ENCODE peak calls at places on chromosomes 1 and 21, in seven cellular contexts. J is fibroblast of villous mesenchyme, H is foreskin fibroblast, B is progenitor cell of endocrine pancreas, U is SK-N-SH, T is transverse colon, G is AG04450. P is an unnamed sample.

GRCh38 chr1:100927276-100927675 is 31.4 kb downstream of the SLC30A7 start:
- DNase-seq in B (no peak), U (no peak), J (no peak), H (no peak), G (no peak), T (no peak), P (no peak)

GRCh38 chr1:172450524-172450885 is 6.6 kb upstream of the PIGC start:
- DNase-seq in G (no peak), U (no peak), T (peak), B (no peak), J (no peak), H (no peak), P (no peak)

GRCh38 chr1:48552420-48552819 is 80.4 kb upstream of the SPATA6 start:
- DNase-seq in B (no peak), U (no peak), H (no peak), J (no peak), G (no peak), T (no peak), P (no peak)

GRCh38 chr1:6102227-6102845 is 56.6 kb downstream of the KCNAB2 start:
- DNase-seq in G (no peak), J (no peak), H (no peak), B (no peak), T (no peak), U (no peak), P (no peak)

GRCh38 chr1:26706315-26706714 is 10.5 kb downstream of the ARID1A start:
- DNase-seq in H (no peak), B (no peak), G (no peak), J (peak), U (no peak), T (peak), P (no peak)

GRCh38 chr1:55310517-55310927 is 95.4 kb upstream of the USP24 start:
- DNase-seq in H (peak), G (peak), U (peak), T (no peak), B (no peak), J (peak), P (no peak)

GRCh38 chr21:35113064-35113463 is 64.0 kb upstream of the RUNX1 start:
- DNase-seq in T (no peak), U (no peak), J (no peak), B (no peak), H (peak), G (no peak), P (no peak)

GRCh38 chr1:220786337-220787068 is at the start of gene MTARC1:
- DNase-seq in H (peak), J (peak), B (peak), G (no peak), T (peak), U (peak), P (peak)

GRCh38 chr1:116806245-116806644 is 52.0 kb downstream of the CD2 start:
- DNase-seq in H (no peak), B (no peak), T (no peak), J (no peak), U (no peak), G (no peak), P (no peak)

GRCh38 chr1:41282679-41283317 is 40.7 kb upstream of the SCMH1 start:
- DNase-seq in T (peak), U (peak), J (peak), G (no peak), B (peak), H (no peak), P (no peak)

GRCh38 chr1:55275151-55275748 is 60.1 kb upstream of the USP24 start:
- DNase-seq in J (no peak), U (no peak), H (no peak), B (no peak), T (peak), G (no peak), P (no peak)

GRCh38 chr1:30083800-30084464 is 639.5 kb downstream of the MATN1 start:
- DNase-seq in H (peak), J (peak), U (no peak), T (no peak), B (no peak), G (peak), P (no peak)

GRCh38 chr1:19327301-19327700 is 15.2 kb downstream of the SLC66A1 start:
- DNase-seq in U (no peak), G (no peak), B (no peak), T (no peak), H (no peak), J (no peak), P (no peak)

GRCh38 chr1:78441921-78442320 is 48.9 kb upstream of the PTGFR start:
- DNase-seq in J (peak), T (no peak), G (no peak), B (no peak), U (no peak), H (peak), P (no peak)

GRCh38 chr1:94807742-94808491 is 12.2 kb upstream of the SLC44A3 start:
- DNase-seq in U (no peak), J (peak), B (no peak), H (no peak), G (no peak), T (peak), P (no peak)

GRCh38 chr1:87185077-87185476 is 143.6 kb upstream of the LMO4 start:
- DNase-seq in J (no peak), T (no peak), G (no peak), U (no peak), H (no peak), B (no peak), P (no peak)

GRCh38 chr1:184555665-184556641 is 169.1 kb downstream of the C1orf21 start:
- DNase-seq in J (no peak), B (no peak), T (no peak), H (no peak), U (no peak), G (no peak), P (no peak)

GRCh38 chr1:246959944-246960693 is 28.4 kb upstream of the AHCTF1 start:
- DNase-seq in J (peak), G (no peak), U (no peak), H (no peak), B (no peak), T (no peak), P (no peak)

GRCh38 chr1:167416506-167416905 is 101.8 kb downstream of the CD247 start:
- DNase-seq in U (no peak), T (no peak), G (no peak), B (no peak), J (no peak), H (no peak), P (no peak)

GRCh38 chr1:51630922-51631321 is 14.0 kb downstream of the OSBPL9 start:
- DNase-seq in T (no peak), G (no peak), J (no peak), B (no peak), U (no peak), H (no peak), P (no peak)

GRCh38 chr1:240935921-240936320 is 324.0 kb upstream of the GREM2 start:
- DNase-seq in T (no peak), G (no peak), H (no peak), B (no peak), U (no peak), J (no peak), P (no peak)

GRCh38 chr1:220045356-220046051 is 801 bp downstream of the EPRS1 start:
- DNase-seq in U (peak), H (no peak), B (no peak), G (no peak), J (peak), T (no peak), P (no peak)

GRCh38 chr1:232209357-232209756 is 420.6 kb downstream of the SIPA1L2 start:
- DNase-seq in U (no peak), G (no peak), T (no peak), H (no peak), B (no peak), J (no peak), P (no peak)

GRCh38 chr1:16068356-16069270 is 4.8 kb downstream of the FAM131C start:
- DNase-seq in G (no peak), H (peak), U (no peak), B (no peak), T (no peak), J (no peak), P (no peak)

GRCh38 chr21:45109831-45110492 is 35.6 kb downstream of the ADARB1 start:
- DNase-seq in G (no peak), T (peak), J (no peak), H (no peak), B (no peak), U (no peak), P (no peak)

GRCh38 chr1:242842094-242842493 is 317.6 kb upstream of the PLD5 start:
- DNase-seq in J (no peak), T (no peak), G (no peak), B (no peak), H (no peak), U (no peak), P (no peak)
- TF ChIP-seq CTCF in J (no peak), T (no peak), G (no peak), B (no peak), H (no peak), U (no peak), P (no peak)

GRCh38 chr1:59076612-59077011 is 220.3 kb upstream of the FGGY start:
- DNase-seq in T (no peak), B (no peak), H (peak), G (no peak), J (peak), U (peak), P (no peak)
- TF ChIP-seq CTCF in T (peak), B (no peak), H (peak), G (peak), J (peak), U (peak), P (no peak)

GRCh38 chr1:145858238-145858936 is 494 bp downstream of the PIAS3 start:
- DNase-seq in G (no peak), U (peak), T (peak), H (no peak), J (peak), B (no peak), P (peak)
- TF ChIP-seq CTCF in G (peak), U (no peak), T (no peak), H (no peak), J (no peak), B (no peak), P (no peak)

GRCh38 chr1:32052887-32053286 is 19.9 kb upstream of the TMEM39B start:
- DNase-seq in J (peak), B (no peak), T (no peak), H (peak), G (no peak), U (no peak), P (no peak)

GRCh38 chr1:32051706-32052105 is 21.0 kb upstream of the TMEM39B start:
- DNase-seq in G (no peak), B (no peak), T (no peak), J (no peak), H (no peak), U (no peak), P (no peak)

GRCh38 chr1:32056598-32056997 is 16.1 kb upstream of the TMEM39B start:
- DNase-seq in H (no peak), B (no peak), J (no peak), T (no peak), G (no peak), U (no peak), P (no peak)

GRCh38 chr1:32060914-32061313 is 11.8 kb upstream of the TMEM39B start:
- DNase-seq in J (no peak), B (no peak), G (no peak), H (no peak), T (no peak), U (no peak), P (no peak)

GRCh38 chr1:32055426-32055825 is 17.3 kb upstream of the TMEM39B start:
- DNase-seq in T (no peak), J (no peak), H (no peak), U (no peak), G (no peak), B (no peak), P (no peak)
- TF ChIP-seq CTCF in T (no peak), J (no peak), H (no peak), U (no peak), G (no peak), B (no peak), P (no peak)

GRCh38 chr21:15894596-15894995 is 164.8 kb downstream of the USP25 start:
- DNase-seq in H (no peak), G (no peak), J (peak), B (no peak), U (peak), T (no peak), P (no peak)
- TF ChIP-seq CTCF in H (peak), G (peak), J (peak), B (peak), U (peak), T (no peak), P (peak)

GRCh38 chr21:43866659-43867331 is 1.8 kb downstream of the AGPAT3 start:
- DNase-seq in J (peak), T (peak), U (no peak), B (no peak), H (no peak), G (no peak), P (peak)

GRCh38 chr21:43865471-43866181 is 603 bp downstream of the AGPAT3 start:
- DNase-seq in U (peak), G (no peak), T (peak), H (peak), J (peak), B (no peak), P (no peak)

GRCh38 chr21:43864806-43865470 is at the start of gene AGPAT3:
- DNase-seq in J (peak), T (no peak), B (no peak), G (no peak), H (no peak), U (peak), P (no peak)

GRCh38 chr21:43866233-43866632 is 1.2 kb downstream of the AGPAT3 start:
- DNase-seq in B (no peak), G (no peak), T (peak), J (peak), U (peak), H (peak), P (peak)

GRCh38 chr21:43864313-43864805 is 664 bp upstream of the AGPAT3 start:
- DNase-seq in H (peak), G (no peak), T (peak), U (peak), B (peak), J (peak), P (peak)
- TF ChIP-seq CTCF in H (no peak), G (no peak), T (no peak), U (no peak), B (peak), J (no peak), P (no peak)